ENCODE peak calls at places on chromosomes 4 and X, in five cellular contexts. R, Q, B, W and C are unnamed samples.

GRCh38 chr4:106803107-106803506 is 233.0 kb downstream of the DKK2 start:
- DNase-seq in R (no peak), Q (no peak), B (no peak), W (no peak), C (no peak)

GRCh38 chr4:186904104-186904503 is 180.4 kb upstream of the FAT1 start:
- DNase-seq in R (no peak), Q (no peak), B (no peak), W (peak), C (no peak)

GRCh38 chrX:123093792-123094191 is 90.3 kb upstream of the GRIA3 start:
- DNase-seq in R (no peak), Q (no peak), B (no peak), W (no peak), C (no peak)

GRCh38 chr4:153205757-153206156 is 1.5 kb downstream of the TRIM2 start:
- DNase-seq in R (peak), Q (no peak), B (no peak), W (no peak), C (no peak)

GRCh38 chr4:134952775-134953174 is 751.2 kb upstream of the PABPC4L start:
- DNase-seq in R (no peak), Q (no peak), B (no peak), W (no peak), C (no peak)

GRCh38 chrX:22404297-22404696 is 131.6 kb downstream of the CBLL2 start:
- DNase-seq in R (no peak), Q (no peak), B (no peak), W (no peak), C (no peak)

GRCh38 chr4:109699553-109700225 is 3.6 kb downstream of the CASP6 start:
- DNase-seq in R (no peak), Q (no peak), B (no peak), W (no peak), C (no peak)

GRCh38 chr4:4182835-4183568 is 43.7 kb downstream of the OTOP1 start:
- DNase-seq in R (peak), Q (peak), B (no peak), W (no peak), C (peak)

GRCh38 chrX:85379174-85379907 is at the start of gene POF1B:
- DNase-seq in R (peak), Q (no peak), B (no peak), W (no peak), C (no peak)

GRCh38 chr4:137253949-137254348 is 278.3 kb downstream of the PCDH18 start:
- DNase-seq in R (no peak), Q (no peak), B (no peak), W (peak), C (no peak)

GRCh38 chr4:84971319-84971932 is 4.9 kb upstream of the WDFY3 start:
- DNase-seq in R (no peak), Q (peak), B (no peak), W (no peak), C (peak)

GRCh38 chr4:38123555-38123954 is 163.4 kb downstream of the PTTG2 start:
- DNase-seq in R (no peak), Q (no peak), B (no peak), W (no peak), C (no peak)

GRCh38 chr4:20487446-20487845 is 212.8 kb upstream of the PACRGL start:
- DNase-seq in R (no peak), Q (no peak), B (no peak), W (no peak), C (no peak)

GRCh38 chr4:177961709-177962380 is 519.6 kb upstream of the AGA start:
- DNase-seq in R (no peak), Q (no peak), B (no peak), W (no peak), C (no peak)

GRCh38 chr4:16667464-16667863 is 231.0 kb downstream of the LDB2 start:
- DNase-seq in R (no peak), Q (no peak), B (no peak), W (no peak), C (no peak)

GRCh38 chrX:119817130-119817690 is 25.8 kb upstream of the RPL39 start:
- DNase-seq in R (no peak), Q (no peak), B (no peak), W (no peak), C (no peak)

GRCh38 chr4:67853336-67853735 is 30.5 kb downstream of the TMPRSS11D start:
- DNase-seq in R (no peak), Q (no peak), B (no peak), W (no peak), C (no peak)

GRCh38 chrX:12929701-12930100 is 23.3 kb downstream of the TLR8 start:
- DNase-seq in R (no peak), Q (no peak), B (no peak), W (no peak), C (no peak)

GRCh38 chr4:92257931-92258857 is 45.6 kb upstream of the GRID2 start:
- DNase-seq in R (no peak), Q (no peak), B (no peak), W (no peak), C (no peak)

GRCh38 chrX:119643696-119644095 is 37.5 kb upstream of the NKRF start:
- DNase-seq in R (no peak), Q (no peak), B (no peak), W (no peak), C (no peak)

GRCh38 chr4:76365636-76366035 is 55.3 kb downstream of the CCDC158 start:
- DNase-seq in R (no peak), Q (no peak), B (no peak), W (no peak), C (no peak)

GRCh38 chr4:113692809-113693411 is 68.6 kb downstream of the CAMK2D start:
- DNase-seq in R (no peak), Q (peak), B (no peak), W (no peak), C (no peak)

GRCh38 chr4:87911252-87911774 is 64.2 kb upstream of the SPP1 start:
- DNase-seq in R (peak), Q (peak), B (peak), W (no peak), C (no peak)

GRCh38 chrX:69372435-69372834 is 131.7 kb upstream of the NALF2 start:
- DNase-seq in R (no peak), Q (no peak), B (no peak), W (no peak), C (no peak)

GRCh38 chrX:131821945-131822622 is 201.0 kb upstream of the STK26 start:
- DNase-seq in R (peak), Q (peak), B (no peak), W (no peak), C (no peak)

GRCh38 chr4:177717407-177717806 is 275.2 kb upstream of the AGA start:
- DNase-seq in R (no peak), Q (no peak), B (no peak), W (no peak), C (no peak)

GRCh38 chr4:103484521-103484920 is 235.3 kb downstream of the TACR3 start:
- DNase-seq in R (no peak), Q (no peak), B (no peak), W (no peak), C (no peak)

GRCh38 chr4:103478210-103478609 is 241.6 kb downstream of the TACR3 start:
- DNase-seq in R (no peak), Q (no peak), B (no peak), W (no peak), C (no peak)

GRCh38 chr4:103482893-103483292 is 236.9 kb downstream of the TACR3 start:
- DNase-seq in R (no peak), Q (no peak), B (no peak), W (no peak), C (no peak)

GRCh38 chr4:103482471-103482870 is 237.3 kb downstream of the TACR3 start:
- DNase-seq in R (no peak), Q (no peak), B (no peak), W (no peak), C (no peak)

DNA sequence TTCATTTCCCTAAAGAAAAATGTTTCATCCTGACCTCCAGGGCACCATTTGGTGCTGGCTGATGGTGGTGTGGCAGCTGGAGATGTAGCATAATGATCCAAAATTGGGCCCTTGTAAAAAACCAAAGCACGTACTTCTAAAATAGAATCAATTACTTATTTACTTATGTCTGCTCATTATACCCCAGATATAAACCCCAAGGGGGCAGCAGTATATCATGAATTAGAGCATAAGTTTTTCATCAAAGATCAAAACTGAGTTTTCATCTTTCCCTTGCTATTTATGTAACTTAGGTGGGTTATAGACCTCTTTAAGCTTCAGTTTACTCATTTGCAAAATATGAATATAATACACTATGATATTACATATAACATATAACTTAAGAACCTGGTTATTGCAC is 241.1 kb downstream of the TACR3 start:
- DNase-seq in R (no peak), Q (no peak), B (no peak), W (no peak), C (no peak)
- TF ChIP-seq CTCF in R (no peak), Q (no peak), B (no peak), W (no peak), C (peak)

GRCh38 chr4:77433102-77433733 is 172.4 kb upstream of the CXCL13 start:
- DNase-seq in R (peak), Q (peak), B (peak), W (peak), C (peak)

GRCh38 chr4:77434299-77435092 is 171.1 kb upstream of the CXCL13 start:
- DNase-seq in R (peak), Q (no peak), B (peak), W (no peak), C (no peak)

GRCh38 chr4:77432702-77433101 is 172.9 kb upstream of the CXCL13 start:
- DNase-seq in R (no peak), Q (peak), B (no peak), W (no peak), C (no peak)

DNA sequence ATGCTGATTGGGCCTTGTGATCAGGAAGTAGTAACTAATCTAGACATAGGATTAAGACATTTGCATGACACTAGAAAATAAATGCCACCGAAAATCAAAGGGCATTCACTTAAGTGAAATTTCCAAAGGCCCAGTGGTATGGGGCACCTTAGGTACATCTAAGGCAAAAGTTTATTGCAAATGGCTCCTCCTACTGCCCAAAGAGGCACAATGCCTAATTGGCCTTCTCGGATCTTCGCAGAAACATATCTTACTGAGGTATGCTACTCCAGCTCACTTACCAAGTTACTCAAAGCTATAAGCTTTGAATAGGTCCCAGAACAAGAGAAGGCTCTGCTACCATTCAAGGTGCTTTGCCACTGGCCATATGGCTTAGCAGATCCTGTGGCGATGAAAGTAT is 174.8 kb upstream of the CXCL13 start:
- DNase-seq in R (no peak), Q (no peak), B (no peak), W (no peak), C (no peak)
- TF ChIP-seq CTCF in R (no peak), Q (no peak), B (no peak), W (peak), C (no peak)

GRCh38 chr4:163816494-163816893 is 322.0 kb downstream of the TMA16 start:
- DNase-seq in R (no peak), Q (no peak), B (no peak), W (no peak), C (no peak)
- TF ChIP-seq CTCF in R (no peak), Q (no peak), B (no peak), W (no peak), C (no peak)

DNA sequence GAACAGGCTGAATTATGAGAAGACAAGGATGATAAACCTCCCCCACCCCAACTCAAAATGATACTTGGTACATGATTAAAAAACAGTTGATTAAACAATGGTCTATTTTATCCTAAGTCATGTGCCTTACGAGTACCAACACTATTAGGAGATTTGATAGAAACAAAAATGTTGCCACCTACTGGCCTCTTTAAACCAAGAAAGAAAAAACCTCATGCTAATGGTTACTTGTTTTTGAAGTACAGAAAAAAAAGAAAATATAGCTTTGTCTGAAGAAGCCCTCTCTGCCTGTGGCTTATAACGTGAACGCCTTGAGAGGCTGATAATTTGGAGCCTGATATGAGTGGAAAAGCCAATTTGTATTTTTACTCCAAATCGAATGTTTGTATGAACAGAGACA is 538.2 kb downstream of the DMD start:
- DNase-seq in R (no peak), Q (no peak), B (no peak), W (no peak), C (no peak)
- TF ChIP-seq CTCF in R (no peak), Q (peak), B (peak), W (peak), C (no peak)

DNA sequence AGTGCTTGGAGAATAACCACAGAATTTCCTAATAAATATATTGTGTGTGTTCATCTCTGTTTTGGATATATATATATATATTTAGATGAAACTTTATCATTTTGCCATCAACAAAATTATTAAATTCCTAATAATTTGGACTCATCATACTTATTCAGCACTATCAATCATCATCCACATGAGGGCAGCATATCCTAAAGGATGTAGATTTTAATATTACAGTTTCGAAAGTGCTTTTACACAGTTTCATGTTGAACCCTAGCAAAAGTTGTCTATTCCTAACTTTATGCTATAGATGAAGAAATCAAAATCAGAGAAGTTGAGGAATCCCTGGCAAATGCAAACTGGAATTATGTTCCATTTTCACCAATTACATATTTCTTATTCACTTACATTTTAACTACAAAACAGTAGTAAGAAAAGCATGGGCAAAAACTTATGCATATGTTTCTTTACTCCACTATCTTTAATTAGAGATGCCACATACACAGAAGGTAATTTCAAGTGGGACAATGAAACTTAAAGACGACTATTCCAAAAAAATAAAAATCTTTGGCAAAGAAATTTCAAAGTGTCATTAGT is 36.6 kb upstream of the UGT2A1 start:
- DNase-seq in R (no peak), Q (peak), B (peak), W (no peak), C (peak)
- TF ChIP-seq CTCF in R (no peak), Q (peak), B (peak), W (peak), C (peak)

DNA sequence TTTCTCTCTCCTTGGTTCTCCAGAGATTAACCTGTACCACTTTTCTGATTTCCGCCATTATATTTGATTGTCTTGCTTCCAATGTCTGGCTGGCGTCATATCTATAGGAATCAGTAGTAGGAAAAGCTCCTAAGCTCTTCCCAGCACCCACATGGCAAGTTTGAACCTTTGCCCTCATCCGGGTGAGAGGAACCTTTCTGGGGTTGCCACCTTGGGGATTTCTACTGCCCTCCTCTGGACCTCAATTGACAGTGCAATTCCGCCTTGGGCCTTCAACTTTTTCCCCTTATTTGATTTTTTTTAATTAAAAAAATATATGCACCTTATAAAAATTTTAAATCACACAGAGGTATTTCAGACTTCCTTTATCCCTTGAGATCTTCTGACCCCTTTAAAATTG is 2.0 kb upstream of the CXorf66 start:
- DNase-seq in R (no peak), Q (no peak), B (no peak), W (no peak), C (peak)
- TF ChIP-seq CTCF in R (no peak), Q (no peak), B (peak), W (peak), C (no peak)

GRCh38 chr4:170374770-170375169 is 285.0 kb upstream of the AADAT start:
- DNase-seq in R (no peak), Q (peak), B (peak), W (no peak), C (peak)
- TF ChIP-seq CTCF in R (no peak), Q (peak), B (peak), W (peak), C (peak)

DNA sequence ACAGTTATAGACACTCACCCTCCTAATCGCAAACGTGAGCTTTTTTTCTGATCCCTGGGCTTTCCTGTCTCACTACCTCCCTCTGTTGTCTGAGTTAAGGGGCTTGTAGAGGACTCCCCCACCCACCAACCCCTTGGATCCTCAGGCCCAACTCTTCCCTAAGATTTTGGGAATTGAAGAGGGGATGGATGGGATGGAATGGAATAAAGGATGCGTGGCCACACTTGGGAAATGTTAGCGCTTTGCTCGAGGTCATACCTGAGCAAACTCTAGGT is 1.5 kb downstream of the CNKSR2 start:
- DNase-seq in R (no peak), Q (no peak), B (no peak), W (no peak), C (peak)
- TF ChIP-seq CTCF in R (no peak), Q (no peak), B (no peak), W (no peak), C (no peak)

GRCh38 chrX:20063716-20064351 is 52.9 kb downstream of the MAP7D2 start:
- DNase-seq in R (no peak), Q (no peak), B (no peak), W (no peak), C (no peak)
- TF ChIP-seq CTCF in R (no peak), Q (no peak), B (no peak), W (peak), C (peak)

DNA sequence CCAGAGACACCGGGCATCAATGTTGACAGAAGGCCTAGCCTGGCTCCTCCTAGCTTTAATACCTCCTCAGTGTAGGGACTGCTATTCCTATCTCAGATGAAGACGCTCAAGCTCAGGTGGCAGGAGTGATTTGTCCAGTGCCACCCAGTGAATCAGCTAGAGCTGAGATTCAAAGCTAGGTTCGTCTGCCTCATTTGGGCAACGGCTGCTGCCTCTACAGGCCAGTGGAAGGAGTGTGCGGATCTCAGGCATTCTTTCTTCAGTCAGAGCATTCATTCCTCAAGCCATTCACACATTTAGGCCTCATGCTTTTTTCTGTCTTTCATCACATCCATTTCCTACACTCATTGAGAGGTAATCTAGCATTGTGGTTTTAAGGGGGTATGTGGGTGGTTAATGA is 7.3 kb downstream of the TSR2 start:
- DNase-seq in R (no peak), Q (no peak), B (peak), W (no peak), C (no peak)
- TF ChIP-seq CTCF in R (no peak), Q (no peak), B (no peak), W (peak), C (no peak)